ENCODE peak calls at places on chromosome 5, in seven cellular contexts. C, R, D, B, H, U and O are unnamed samples.

GRCh38 chr5:141434006-141434405 is 3.7 kb downstream of the PCDHGA12 start:
- DNase-seq in C (no peak), D (no peak), B (no peak), U (no peak), H (no peak), R (no peak), O (no peak)

GRCh38 chr5:81751836-81752643 is 1.1 kb upstream of the SSBP2 start:
- DNase-seq in R (peak), D (no peak), B (peak), C (no peak), H (no peak), U (no peak), O (peak)

GRCh38 chr5:179060116-179061008 is at the start of gene ZNF354C:
- DNase-seq in H (no peak), D (peak), C (peak), U (peak), B (peak), R (peak), O (no peak)

GRCh38 chr5:115433918-115434317 is 110.7 kb downstream of the FEM1C start:
- DNase-seq in C (no peak), R (no peak), B (no peak), H (no peak), D (no peak), U (no peak), O (no peak)

GRCh38 chr5:52010430-52010829 is 627.2 kb downstream of the ISL1 start:
- DNase-seq in R (no peak), H (no peak), C (no peak), B (no peak), U (no peak), D (no peak), O (no peak)

GRCh38 chr5:171954721-171955120 is 51.7 kb downstream of the FBXW11 start:
- DNase-seq in D (no peak), U (no peak), R (no peak), H (no peak), C (no peak), B (no peak), O (no peak)

GRCh38 chr5:77844408-77845272 is 68.5 kb upstream of the TBCA start:
- DNase-seq in H (no peak), R (no peak), U (peak), C (peak), B (no peak), D (no peak), O (peak)

GRCh38 chr5:176413709-176414191 is 2.6 kb downstream of the CLTB start:
- DNase-seq in C (no peak), D (no peak), U (peak), B (no peak), R (no peak), H (no peak), O (no peak)

GRCh38 chr5:83219495-83219894 is 142.1 kb downstream of the XRCC4 start:
- DNase-seq in R (no peak), B (no peak), D (no peak), U (no peak), C (no peak), H (no peak), O (no peak)

GRCh38 chr5:14521748-14522147 is 59.8 kb upstream of the OTULINL start:
- DNase-seq in R (no peak), H (no peak), B (no peak), U (no peak), D (no peak), C (no peak), O (no peak)

GRCh38 chr5:168409601-168410458 is 76.4 kb upstream of the RARS1 start:
- DNase-seq in D (no peak), R (no peak), U (no peak), C (no peak), B (no peak), H (no peak), O (no peak)
- TF ChIP-seq POLR2AphosphoS5 in D (no peak), R (no peak), U (peak), C (no peak), B (no peak), H (no peak), O (no peak)

DNA sequence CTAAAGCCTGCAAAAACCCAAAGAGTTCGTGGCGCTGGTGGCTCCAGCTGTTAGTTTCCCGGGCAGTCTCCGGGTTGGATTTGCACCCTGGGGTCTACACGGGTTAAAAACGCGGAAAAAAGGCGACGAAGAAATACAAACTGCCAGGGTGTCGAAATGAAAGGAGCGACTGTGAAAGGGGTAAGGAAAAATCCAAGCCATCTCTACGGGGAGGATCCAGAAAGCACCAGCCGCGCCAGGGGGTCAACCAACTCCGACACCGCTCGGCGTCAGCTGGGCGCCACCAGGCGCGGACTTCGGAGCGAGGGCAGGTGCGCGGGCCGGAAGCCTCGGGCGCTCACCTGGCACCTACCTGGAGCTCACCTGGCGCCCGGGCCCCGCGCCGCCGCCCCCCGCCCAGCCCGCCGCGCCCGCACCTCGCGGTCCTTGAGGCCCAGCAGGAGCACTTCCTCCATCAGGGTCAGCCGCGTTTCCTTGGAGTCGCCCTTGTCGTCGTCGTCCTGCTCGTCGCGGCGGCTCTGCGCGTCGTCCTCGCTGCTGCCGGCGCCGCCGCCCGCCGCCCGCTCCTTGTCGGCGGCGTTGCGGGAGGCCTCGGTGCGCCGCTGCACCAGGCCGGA is 617 bp downstream of the GOLPH3 start:
- DNase-seq in R (peak), H (peak), U (peak), B (peak), C (peak), D (peak), O (peak)
- TF ChIP-seq POLR2AphosphoS5 in R (peak), H (no peak), U (no peak), B (no peak), C (peak), D (peak), O (no peak)

GRCh38 chr5:171801-172331 is 19.4 kb upstream of the LRRC14B start:
- DNase-seq in R (no peak), U (no peak), D (no peak), C (no peak), H (no peak), B (no peak), O (peak)

GRCh38 chr5:172841-173251 is 18.4 kb upstream of the LRRC14B start:
- DNase-seq in U (no peak), D (no peak), R (no peak), H (no peak), B (no peak), C (no peak), O (peak)

GRCh38 chr5:169728-170094 is 21.6 kb upstream of the LRRC14B start:
- DNase-seq in D (no peak), H (no peak), U (no peak), R (no peak), C (no peak), B (no peak), O (peak)

GRCh38 chr5:172421-172820 is 18.9 kb upstream of the LRRC14B start:
- DNase-seq in H (no peak), R (no peak), C (no peak), U (no peak), B (no peak), D (no peak), O (peak)

GRCh38 chr5:170971-171800 is 20.1 kb upstream of the LRRC14B start:
- DNase-seq in U (no peak), H (no peak), R (no peak), C (no peak), D (no peak), B (no peak), O (peak)
- TF ChIP-seq POLR2AphosphoS5 in U (no peak), H (no peak), R (no peak), C (no peak), D (no peak), B (no peak), O (no peak)

DNA sequence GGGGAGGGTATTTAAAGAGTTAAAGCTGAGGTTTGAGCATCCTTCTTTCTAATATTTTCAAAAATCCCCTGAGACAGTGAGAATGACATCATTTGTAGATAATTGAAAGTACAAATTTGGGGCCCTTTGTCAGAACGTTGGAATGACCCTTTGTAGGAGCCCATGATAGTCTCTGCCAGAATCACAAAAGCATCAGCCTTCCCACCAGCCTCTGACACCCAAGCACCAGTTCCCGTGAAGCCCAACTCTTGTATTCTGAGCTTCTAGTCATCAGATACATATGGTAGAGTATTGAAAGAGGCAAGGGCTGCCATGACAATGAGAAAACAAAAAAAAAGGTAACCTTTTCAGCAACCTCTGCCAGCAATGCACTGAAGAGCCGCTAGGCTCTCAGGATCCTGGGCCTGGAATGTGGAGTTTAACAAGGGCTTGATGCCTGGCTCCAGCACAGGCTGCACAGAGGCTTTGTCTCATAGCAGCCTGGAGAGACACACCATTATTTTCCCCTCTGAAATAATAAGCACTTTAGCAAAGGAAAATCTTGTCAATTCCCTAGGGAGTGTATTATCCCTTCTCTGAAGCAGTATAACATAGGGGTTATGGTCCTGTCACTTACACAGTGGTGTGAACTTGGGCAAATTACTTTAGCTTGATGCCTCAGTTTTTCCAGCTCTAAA is 114.4 kb downstream of the ZNF608 start:
- DNase-seq in R (no peak), U (no peak), D (no peak), H (no peak), B (no peak), C (no peak), O (no peak)
- TF ChIP-seq POLR2AphosphoS5 in R (no peak), U (no peak), D (no peak), H (no peak), B (no peak), C (no peak), O (no peak)

DNA sequence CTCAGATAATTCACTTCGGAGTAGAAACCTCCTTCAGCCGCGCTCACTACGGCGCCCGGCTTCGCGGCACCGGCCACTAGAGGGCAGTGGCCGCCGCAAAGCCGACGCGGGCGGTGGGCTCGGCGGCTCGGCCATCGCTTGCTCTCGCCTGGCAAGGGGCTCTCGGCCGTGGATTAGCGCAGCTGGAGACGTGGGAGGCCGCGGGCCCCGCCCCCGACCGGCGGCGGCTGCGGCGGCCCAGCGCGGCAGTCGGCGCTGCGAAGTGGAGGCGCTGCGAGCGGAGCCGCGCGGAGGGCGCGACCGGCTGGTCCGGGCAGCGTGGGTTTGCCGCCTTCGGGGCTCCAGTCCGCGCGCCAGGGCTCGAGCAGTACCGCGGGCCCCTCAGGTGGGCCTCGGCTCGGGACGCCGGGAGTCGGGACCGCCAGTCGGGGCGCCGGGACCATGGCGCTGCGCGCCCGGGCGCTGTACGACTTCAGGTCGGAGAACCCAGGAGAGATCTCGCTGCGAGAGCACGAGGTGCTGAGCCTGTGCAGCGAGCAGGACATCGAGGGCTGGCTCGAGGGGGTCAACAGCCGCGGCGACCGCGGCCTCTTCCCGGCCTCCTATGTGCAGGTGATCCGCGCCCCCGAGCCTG is at the start of gene SNX18:
- DNase-seq in D (peak), B (peak), R (peak), H (peak), C (peak), U (peak), O (peak)
- TF ChIP-seq POLR2AphosphoS5 in D (peak), B (peak), R (peak), H (no peak), C (peak), U (peak), O (no peak)

GRCh38 chr5:432928-433791 is 9.8 kb upstream of the EXOC3 start:
- DNase-seq in B (no peak), C (peak), U (no peak), R (peak), D (no peak), H (no peak), O (no peak)
- TF ChIP-seq POLR2AphosphoS5 in B (no peak), C (peak), U (no peak), R (no peak), D (no peak), H (no peak), O (peak)

GRCh38 chr5:55853271-55853670 is 2.1 kb downstream of the IL31RA start:
- DNase-seq in D (no peak), B (no peak), R (no peak), H (no peak), C (no peak), U (no peak), O (no peak)

GRCh38 chr5:55855509-55855908 is 4.4 kb downstream of the IL31RA start:
- DNase-seq in U (no peak), C (no peak), R (no peak), B (no peak), D (no peak), H (no peak), O (no peak)

GRCh38 chr5:55857247-55857640 is 6.1 kb downstream of the IL31RA start:
- DNase-seq in H (no peak), U (no peak), D (no peak), B (no peak), R (no peak), C (no peak), O (no peak)

GRCh38 chr5:55853818-55854217 is 2.7 kb downstream of the IL31RA start:
- DNase-seq in R (no peak), C (no peak), U (no peak), D (no peak), B (no peak), H (no peak), O (no peak)

DNA sequence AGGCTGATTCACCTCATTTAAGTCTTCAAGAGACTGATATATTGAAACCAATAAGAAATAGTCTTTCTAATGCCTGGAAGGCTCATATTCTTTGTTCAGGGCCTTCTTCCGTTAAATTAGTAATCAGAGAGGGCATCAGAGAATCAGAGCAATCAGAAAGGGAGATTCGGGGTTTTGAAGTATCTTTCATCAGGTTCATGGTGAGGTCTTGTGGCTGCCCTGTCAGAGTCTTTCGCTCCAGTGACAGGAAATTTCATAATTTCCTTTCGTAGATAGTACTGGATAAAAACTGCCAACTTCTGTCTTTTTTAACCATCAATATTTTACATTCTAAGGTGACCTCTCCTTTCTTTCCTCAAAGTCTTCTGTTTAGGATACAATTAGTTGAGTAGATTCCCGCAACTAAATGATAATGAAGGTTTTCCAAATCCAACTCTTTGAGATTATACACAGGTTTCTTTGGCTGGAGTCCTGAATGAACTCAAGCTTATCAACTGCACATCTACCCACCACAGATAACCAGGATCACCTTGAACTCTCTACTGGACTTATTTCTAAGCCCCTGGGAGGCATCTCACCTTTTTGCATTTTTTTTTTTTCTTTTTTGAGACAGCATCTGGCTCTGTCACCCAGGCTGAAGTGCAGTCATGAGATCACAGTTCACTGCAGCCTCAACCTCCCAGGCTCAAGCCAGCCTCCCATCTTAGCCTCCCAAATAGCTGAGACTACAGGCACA is 5.5 kb downstream of the IL31RA start:
- DNase-seq in B (no peak), C (no peak), H (no peak), R (no peak), D (no peak), U (no peak), O (no peak)
- TF ChIP-seq POLR2AphosphoS5 in B (no peak), C (no peak), H (no peak), R (no peak), D (no peak), U (no peak), O (no peak)

DNA sequence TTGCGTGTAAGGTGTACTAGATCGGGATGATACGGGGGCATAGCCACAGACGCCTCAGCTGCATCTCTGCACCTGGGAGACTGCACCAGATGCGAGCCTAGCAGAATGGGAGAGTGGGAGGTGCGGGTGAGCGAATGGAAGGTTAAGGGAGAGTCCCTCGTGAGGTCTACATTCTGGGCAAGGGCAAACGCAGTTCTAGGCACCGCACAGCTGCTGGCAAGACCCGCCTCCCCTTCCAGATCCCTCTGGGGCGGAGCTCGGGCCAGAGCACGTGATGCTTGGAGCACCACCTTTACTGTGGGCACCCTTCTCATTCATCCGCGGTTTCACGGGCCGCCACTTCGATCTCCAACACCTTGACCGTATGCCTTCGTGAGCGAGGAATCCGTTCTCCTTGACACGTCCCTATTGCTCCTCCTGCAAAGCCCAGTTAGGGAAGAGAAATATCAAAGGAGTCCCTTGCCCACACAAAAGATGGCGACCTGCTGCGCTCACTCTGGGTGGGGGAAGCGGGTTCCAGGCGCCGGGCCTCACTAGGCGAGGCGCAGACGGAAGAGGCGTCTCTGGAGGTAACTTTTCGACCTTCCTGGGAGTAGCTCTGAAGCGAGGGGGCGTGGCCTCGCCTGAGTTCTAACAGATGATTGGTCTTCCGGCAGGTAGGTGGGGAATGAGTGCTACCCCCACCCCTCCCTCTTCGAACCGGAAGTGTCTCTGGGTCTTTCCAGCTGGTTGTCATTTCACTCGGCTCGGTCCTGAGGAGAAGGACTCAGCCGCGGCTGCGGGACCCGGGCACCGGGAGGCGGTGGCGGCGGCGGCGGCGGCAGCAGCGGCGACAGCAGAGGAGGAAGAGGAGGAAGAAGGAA is at the start of gene CPEB4:
- DNase-seq in C (peak), H (peak), R (peak), D (peak), B (peak), U (peak), O (peak)
- TF ChIP-seq POLR2AphosphoS5 in C (peak), H (peak), R (peak), D (peak), B (peak), U (peak), O (peak)

DNA sequence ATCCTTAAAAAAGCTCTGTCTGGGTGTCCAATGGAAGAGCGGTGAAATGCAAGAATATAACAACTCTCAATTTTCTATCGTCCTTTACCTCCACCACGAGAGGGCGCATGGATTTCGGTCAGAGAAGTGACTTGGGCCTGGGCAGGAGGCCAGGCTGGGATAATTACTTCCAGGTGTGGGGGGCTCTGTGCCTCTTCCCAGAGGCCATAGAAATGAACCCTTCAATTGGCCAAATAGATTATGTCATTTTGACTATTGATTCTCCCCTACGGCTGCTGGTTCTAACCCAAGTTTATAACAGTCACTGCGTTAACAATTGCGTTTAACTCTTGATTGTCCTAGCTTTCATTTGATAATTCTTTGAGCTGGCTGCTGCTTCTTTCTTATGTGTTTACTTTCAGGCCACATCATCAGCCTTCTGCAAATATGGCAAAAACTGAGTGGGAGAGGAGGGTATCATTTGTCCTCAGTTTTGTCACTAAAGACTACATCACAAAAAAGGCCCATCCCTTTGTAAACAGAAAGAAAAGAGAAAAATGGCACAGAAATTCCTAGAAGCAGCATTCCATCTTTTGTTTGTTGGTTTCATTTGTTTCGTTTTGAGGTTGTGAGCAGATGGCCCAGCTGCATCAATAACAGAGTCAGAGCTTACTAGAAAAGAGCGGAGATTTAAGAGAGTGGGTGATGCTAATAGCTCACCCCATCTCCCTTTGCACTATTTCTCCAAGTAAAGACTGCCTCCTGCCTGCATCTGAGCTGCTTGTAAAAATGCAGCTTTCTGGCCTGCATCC is 45.4 kb upstream of the ZFR start:
- DNase-seq in R (peak), D (peak), B (peak), H (peak), C (no peak), U (peak), O (peak)
- TF ChIP-seq POLR2AphosphoS5 in R (no peak), D (peak), B (peak), H (no peak), C (no peak), U (peak), O (no peak)